ENCODE peak calls at places on chromosomes 3 and 15, in five cellular contexts. Z is cardiac muscle cell, N is left kidney, I is iPS-NIHi11, J is RWPE2. H is an unnamed sample.

GRCh38 chr15:27046891-27047290 is 75.9 kb downstream of the GABRG3 start:
- DNase-seq in Z (no peak), I (no peak), N (no peak), J (no peak), H (no peak)

GRCh38 chr3:9507586-9508578 is 45.7 kb downstream of the LHFPL4 start:
- DNase-seq in Z (no peak), J (no peak), N (no peak), I (no peak), H (peak; percentile 10)

GRCh38 chr3:52784021-52784621 is 6.7 kb downstream of the ITIH1 start:
- DNase-seq in N (no peak), J (peak; percentile 51), Z (no peak), I (no peak), H (no peak)

GRCh38 chr15:49191892-49192291 is 21.8 kb downstream of the GALK2 start:
- DNase-seq in J (no peak), Z (no peak), N (no peak), I (no peak), H (no peak)

GRCh38 chr15:29044506-29044905 is 158.7 kb downstream of the APBA2 start:
- DNase-seq in J (no peak), I (no peak), Z (no peak), N (no peak), H (no peak)

GRCh38 chr3:27553868-27554540 is 69.8 kb upstream of the SLC4A7 start:
- DNase-seq in N (no peak), I (no peak), Z (no peak), J (no peak), H (no peak)

GRCh38 chr3:188220097-188220788 is 66.3 kb downstream of the LPP start:
- DNase-seq in J (no peak), Z (no peak), I (no peak), N (no peak), H (no peak)

GRCh38 chr3:185734725-185735096 is 90.1 kb downstream of the IGF2BP2 start:
- DNase-seq in J (no peak), N (no peak), I (no peak), Z (no peak), H (no peak)

GRCh38 chr15:44125879-44126278 is 69.2 kb downstream of the FRMD5 start:
- DNase-seq in I (no peak), N (no peak), Z (no peak), J (no peak), H (no peak)

GRCh38 chr3:188003188-188004171 is 150.5 kb upstream of the LPP start:
- DNase-seq in I (peak; percentile 28), N (peak; percentile 51), Z (no peak), J (no peak), H (no peak)

GRCh38 chr15:27831384-27832262 is 267.5 kb downstream of the OCA2 start:
- DNase-seq in N (no peak), J (no peak), I (no peak), Z (peak; percentile 58), H (no peak)

GRCh38 chr15:75089781-75090734 is 66.7 kb downstream of the PPCDC start:
- DNase-seq in Z (no peak), I (no peak), J (no peak), N (no peak), H (peak; percentile 13)

GRCh38 chr3:73236867-73237266 is 175.4 kb downstream of the EBLN2 start:
- DNase-seq in I (no peak), J (no peak), Z (no peak), N (no peak), H (peak; percentile 51)

GRCh38 chr15:77354064-77354463 is 65.8 kb downstream of the PEAK1 start:
- DNase-seq in I (no peak), J (no peak), Z (no peak), N (no peak), H (no peak)

GRCh38 chr3:39809181-39809994 is at the start of gene MYRIP:
- DNase-seq in I (peak; percentile 94), Z (peak; percentile 91), N (peak; percentile 93), J (no peak), H (peak; percentile 75)

GRCh38 chr15:78051622-78052405 is 25.7 kb downstream of the TBC1D2B start:
- DNase-seq in N (no peak), J (no peak), I (peak; percentile 50), Z (peak; percentile 15), H (peak; percentile 47)

GRCh38 chr3:51384145-51384729 is 854 bp upstream of the MANF start:
- DNase-seq in I (no peak), Z (peak; percentile 47), J (no peak), N (no peak), H (peak; percentile 31)

GRCh38 chr15:50458713-50459112 is 34.5 kb downstream of the USP8 start:
- DNase-seq in I (no peak), Z (no peak), J (no peak), N (no peak), H (no peak)

GRCh38 chr3:136444581-136444980 is 194.4 kb downstream of the PCCB start:
- DNase-seq in N (no peak), J (no peak), I (no peak), Z (no peak), H (no peak)

GRCh38 chr3:37143821-37144220 is 30.6 kb downstream of the LRRFIP2 start:
- DNase-seq in Z (no peak), J (no peak), I (no peak), N (no peak), H (no peak)

GRCh38 chr3:45097296-45097883 is 48.8 kb downstream of the CDCP1 start:
- DNase-seq in N (no peak), J (no peak), Z (no peak), I (no peak), H (no peak)

GRCh38 chr3:72591522-72592421 is 256.5 kb downstream of the SHQ1 start:
- DNase-seq in J (no peak), I (peak; percentile 65), Z (peak; percentile 54), N (peak; percentile 59), H (peak; percentile 93)

H was measured in mesendoderm.